ENCODE peak calls at places on chromosome 1, in five cellular contexts. E is activated CD4-positive, alpha-beta T cell treated with anti-CD3 and anti-CD28 coated beads, Interleukin-2, amount 50 U/mL, for 1 hour; U is NCI-H1105 treated with DMSO at 0.1 percent for 48 hours; J is posterior vena cava; M is AG08395. P is an unnamed sample.
A peak's percentile ranks its signal among the peaks of the same experiment; 100 is the strongest.

GRCh38 chr1:3323021-3323790 is 131.3 kb upstream of the ARHGEF16 start:
- DNase-seq in J (no peak), M (no peak), E (no peak), U (no peak), P (no peak)

GRCh38 chr1:82152356-82153281 is 351.9 kb downstream of the ADGRL2 start:
- DNase-seq in E (no peak), U (peak; percentile 35), M (no peak), J (no peak), P (no peak)

GRCh38 chr1:24117722-24118409 is 5.9 kb upstream of the MYOM3 start:
- DNase-seq in M (peak; percentile 64), U (no peak), J (peak; percentile 82), E (no peak), P (no peak)

GRCh38 chr1:63073530-63074306 is 248.6 kb upstream of the FOXD3 start:
- DNase-seq in J (no peak), E (no peak), U (peak; percentile 75), M (no peak), P (no peak)

GRCh38 chr1:40753142-40753882 is 30.3 kb upstream of the KCNQ4 start:
- DNase-seq in E (no peak), U (no peak), M (no peak), J (no peak), P (no peak)

GRCh38 chr1:147243228-147243685 is 773 bp downstream of the CHD1L start:
- DNase-seq in E (no peak), M (no peak), U (peak; percentile 65), J (no peak), P (peak; percentile 77)

GRCh38 chr1:119396982-119397381 is 18.0 kb upstream of the HSD3B2 start:
- DNase-seq in E (no peak), M (no peak), J (no peak), U (no peak), P (no peak)

GRCh38 chr1:169392406-169392805 is 24.4 kb downstream of the BLZF1 start:
- DNase-seq in M (no peak), U (no peak), J (no peak), E (no peak), P (no peak)

GRCh38 chr1:68481041-68481440 is 15.8 kb downstream of the DEPDC1 start:
- DNase-seq in U (no peak), J (no peak), E (no peak), M (no peak), P (no peak)

GRCh38 chr1:117929340-117930172 is at the start of the genes GDAP2 and WDR3:
- DNase-seq in J (peak; percentile 99), U (peak; percentile 96), E (peak; percentile 95), M (peak; percentile 96), P (peak; percentile 97)

GRCh38 chr1:21123287-21123961 is 53.3 kb downstream of the EIF4G3 start:
- DNase-seq in E (no peak), U (no peak), M (no peak), J (no peak), P (no peak)

GRCh38 chr1:61441723-61442262 is 283.1 kb downstream of the TM2D1 start:
- DNase-seq in J (peak; percentile 82), E (no peak), M (no peak), U (no peak), P (no peak)

GRCh38 chr1:209652873-209653401 is 712 bp upstream of the LAMB3 start:
- DNase-seq in U (peak; percentile 93), E (peak; percentile 1), J (no peak), M (no peak), P (no peak)

GRCh38 chr1:232084584-232085223 is 458.1 kb downstream of the DISC1 start:
- DNase-seq in E (no peak), M (no peak), J (no peak), U (no peak), P (no peak)

GRCh38 chr1:100350787-100351094 is 1.6 kb upstream of the CDC14A start:
- DNase-seq in J (no peak), M (no peak), U (no peak), E (no peak), P (no peak)

GRCh38 chr1:117058810-117059209 is 1.3 kb upstream of the TTF2 start:
- DNase-seq in U (peak; percentile 26), J (no peak), M (no peak), E (no peak), P (no peak)

GRCh38 chr1:164261691-164262240 is 297.2 kb upstream of the PBX1 start:
- DNase-seq in M (no peak), U (no peak), J (no peak), E (no peak), P (no peak)

GRCh38 chr1:235013512-235013911 is 115.1 kb downstream of the TOMM20 start:
- DNase-seq in E (no peak), U (no peak), M (no peak), J (no peak), P (no peak)

GRCh38 chr1:56448529-56448928 is 130.8 kb downstream of the PLPP3 start:
- DNase-seq in M (no peak), E (no peak), U (no peak), J (no peak), P (no peak)

GRCh38 chr1:214281902-214282695 is 1.1 kb downstream of the SMYD2 start:
- DNase-seq in E (no peak), M (peak; percentile 40), J (no peak), U (peak; percentile 60), P (no peak)

GRCh38 chr1:233945573-233945972 is 41.1 kb downstream of the SLC35F3 start:
- DNase-seq in J (no peak), U (no peak), M (no peak), E (no peak), P (no peak)

GRCh38 chr1:198556969-198557368 is 16.5 kb upstream of the ATP6V1G3 start:
- DNase-seq in M (no peak), J (no peak), U (no peak), E (peak; percentile 30), P (no peak)

GRCh38 chr1:35544976-35545375 is 12.2 kb downstream of the KIAA0319L start:
- DNase-seq in M (peak; percentile 50), J (no peak), U (peak; percentile 59), E (peak; percentile 55), P (no peak)

GRCh38 chr1:61851849-61852692 is 109.8 kb downstream of the PATJ start:
- DNase-seq in E (no peak), J (no peak), M (peak; percentile 66), U (peak; percentile 71), P (no peak)

P was measured in coronary artery.